ENCODE peak calls at places on chromosomes 1 and 21, in nine cellular contexts. One of them, this sample, is unnamed.
A peak's percentile ranks its signal among the peaks of the same experiment; 100 is the strongest.

GRCh38 chr1:204077979-204078696 is 5.2 kb downstream of the SOX13 start:
- DNase-seq in neuronal stem cell: peak; percentile 65
- DNase-seq in OCI-LY7: no peak
- DNase-seq in cardiac muscle cell: peak; percentile 87
- DNase-seq in astrocyte: no peak
- DNase-seq in mesenchymal stem cell: peak; percentile 32
- DNase-seq in endothelial cell of umbilical vein: no peak
- DNase-seq in endodermal cell: peak; percentile 90
- DNase-seq in right atrium auricular region: no peak
- DNase-seq in this sample: peak; percentile 48

GRCh38 chr1:240712014-240712731 is 100.2 kb upstream of the GREM2 start:
- DNase-seq in mesenchymal stem cell: no peak
- DNase-seq in OCI-LY7: no peak
- DNase-seq in endodermal cell: no peak
- DNase-seq in neuronal stem cell: no peak
- DNase-seq in endothelial cell of umbilical vein: no peak
- DNase-seq in right atrium auricular region: no peak
- DNase-seq in astrocyte: peak; percentile 44
- DNase-seq in cardiac muscle cell: no peak
- DNase-seq in this sample: no peak

GRCh38 chr1:55155522-55155921 is 59.6 kb downstream of the USP24 start:
- DNase-seq in right atrium auricular region: no peak
- DNase-seq in endodermal cell: peak; percentile 73
- DNase-seq in endothelial cell of umbilical vein: peak; percentile 61
- DNase-seq in neuronal stem cell: no peak
- DNase-seq in astrocyte: peak; percentile 12
- DNase-seq in mesenchymal stem cell: no peak
- DNase-seq in cardiac muscle cell: peak; percentile 13
- DNase-seq in OCI-LY7: no peak
- DNase-seq in this sample: peak; percentile 41

GRCh38 chr1:229819091-229819490 is 193.0 kb downstream of the URB2 start:
- DNase-seq in neuronal stem cell: no peak
- DNase-seq in endodermal cell: no peak
- DNase-seq in mesenchymal stem cell: no peak
- DNase-seq in astrocyte: no peak
- DNase-seq in right atrium auricular region: no peak
- DNase-seq in OCI-LY7: no peak
- DNase-seq in endothelial cell of umbilical vein: no peak
- DNase-seq in cardiac muscle cell: no peak
- DNase-seq in this sample: peak; percentile 61

GRCh38 chr1:111241797-111242196 is 14.3 kb downstream of the CHI3L2 start:
- DNase-seq in OCI-LY7: no peak
- DNase-seq in endodermal cell: no peak
- DNase-seq in astrocyte: no peak
- DNase-seq in cardiac muscle cell: no peak
- DNase-seq in right atrium auricular region: no peak
- DNase-seq in neuronal stem cell: no peak
- DNase-seq in mesenchymal stem cell: no peak
- DNase-seq in endothelial cell of umbilical vein: no peak
- DNase-seq in this sample: no peak

GRCh38 chr21:42632771-42633690 is 20.4 kb upstream of the PDE9A start:
- DNase-seq in cardiac muscle cell: no peak
- DNase-seq in OCI-LY7: no peak
- DNase-seq in endodermal cell: peak; percentile 42
- DNase-seq in neuronal stem cell: no peak
- DNase-seq in astrocyte: no peak
- DNase-seq in endothelial cell of umbilical vein: no peak
- DNase-seq in right atrium auricular region: no peak
- DNase-seq in mesenchymal stem cell: no peak
- DNase-seq in this sample: no peak

GRCh38 chr1:61504840-61505239 is 220.1 kb downstream of the TM2D1 start:
- DNase-seq in OCI-LY7: no peak
- DNase-seq in astrocyte: peak; percentile 45
- DNase-seq in right atrium auricular region: no peak
- DNase-seq in neuronal stem cell: no peak
- DNase-seq in cardiac muscle cell: no peak
- DNase-seq in endothelial cell of umbilical vein: no peak
- DNase-seq in mesenchymal stem cell: no peak
- DNase-seq in endodermal cell: no peak
- DNase-seq in this sample: peak; percentile 44

GRCh38 chr21:31235671-31236450 is 108.2 kb downstream of the TIAM1 start:
- DNase-seq in endodermal cell: no peak
- DNase-seq in endothelial cell of umbilical vein: no peak
- DNase-seq in cardiac muscle cell: no peak
- DNase-seq in mesenchymal stem cell: no peak
- DNase-seq in astrocyte: peak; percentile 59
- DNase-seq in right atrium auricular region: no peak
- DNase-seq in OCI-LY7: no peak
- DNase-seq in neuronal stem cell: no peak
- DNase-seq in this sample: no peak

GRCh38 chr1:2556277-2557145 is at the start of gene TNFRSF14:
- DNase-seq in mesenchymal stem cell: peak; percentile 53
- DNase-seq in endothelial cell of umbilical vein: peak; percentile 65
- DNase-seq in neuronal stem cell: no peak
- DNase-seq in OCI-LY7: peak; percentile 70
- DNase-seq in right atrium auricular region: peak; percentile 65
- DNase-seq in astrocyte: no peak
- DNase-seq in cardiac muscle cell: peak; percentile 13
- DNase-seq in endodermal cell: peak; percentile 67
- DNase-seq in this sample: peak; percentile 42

GRCh38 chr1:172823534-172823933 is 164.6 kb downstream of the FASLG start:
- DNase-seq in endothelial cell of umbilical vein: no peak
- DNase-seq in right atrium auricular region: no peak
- DNase-seq in OCI-LY7: no peak
- DNase-seq in cardiac muscle cell: no peak
- DNase-seq in endodermal cell: no peak
- DNase-seq in neuronal stem cell: no peak
- DNase-seq in mesenchymal stem cell: peak; percentile 73
- DNase-seq in astrocyte: peak; percentile 44
- DNase-seq in this sample: peak; percentile 10

GRCh38 chr21:16082038-16082816 is 352.4 kb downstream of the USP25 start:
- DNase-seq in astrocyte: no peak
- DNase-seq in endodermal cell: no peak
- DNase-seq in mesenchymal stem cell: peak; percentile 28
- DNase-seq in cardiac muscle cell: peak; percentile 59
- DNase-seq in right atrium auricular region: no peak
- DNase-seq in neuronal stem cell: no peak
- DNase-seq in endothelial cell of umbilical vein: peak; percentile 78
- DNase-seq in OCI-LY7: peak; percentile 43
- DNase-seq in this sample: peak; percentile 33

GRCh38 chr1:196897158-196897828 is 9.4 kb downstream of the CFHR4 start:
- DNase-seq in right atrium auricular region: no peak
- DNase-seq in mesenchymal stem cell: no peak
- DNase-seq in OCI-LY7: no peak
- DNase-seq in astrocyte: no peak
- DNase-seq in endothelial cell of umbilical vein: no peak
- DNase-seq in neuronal stem cell: no peak
- DNase-seq in cardiac muscle cell: no peak
- DNase-seq in endodermal cell: peak; percentile 56
- DNase-seq in this sample: no peak

GRCh38 chr1:116943438-116943837 is 33.7 kb downstream of the PTGFRN start:
- DNase-seq in right atrium auricular region: peak; percentile 9
- DNase-seq in endothelial cell of umbilical vein: no peak
- DNase-seq in neuronal stem cell: no peak
- DNase-seq in endodermal cell: no peak
- DNase-seq in cardiac muscle cell: no peak
- DNase-seq in mesenchymal stem cell: no peak
- DNase-seq in OCI-LY7: no peak
- DNase-seq in astrocyte: no peak
- DNase-seq in this sample: no peak

GRCh38 chr1:203216274-203217138 is 13.0 kb downstream of the CHIT1 start:
- DNase-seq in neuronal stem cell: peak; percentile 84
- DNase-seq in endothelial cell of umbilical vein: peak; percentile 74
- DNase-seq in right atrium auricular region: no peak
- DNase-seq in endodermal cell: peak; percentile 90
- DNase-seq in OCI-LY7: peak; percentile 73
- DNase-seq in cardiac muscle cell: peak; percentile 81
- DNase-seq in mesenchymal stem cell: peak; percentile 69
- DNase-seq in astrocyte: peak; percentile 20
- DNase-seq in this sample: peak; percentile 81

GRCh38 chr1:11501906-11502485 is 23.0 kb downstream of the DISP3 start:
- DNase-seq in mesenchymal stem cell: no peak
- DNase-seq in OCI-LY7: no peak
- DNase-seq in neuronal stem cell: no peak
- DNase-seq in cardiac muscle cell: no peak
- DNase-seq in astrocyte: no peak
- DNase-seq in endodermal cell: no peak
- DNase-seq in endothelial cell of umbilical vein: no peak
- DNase-seq in right atrium auricular region: no peak
- DNase-seq in this sample: no peak

GRCh38 chr1:209768354-209768774 is 12.5 kb downstream of the TRAF3IP3 start:
- DNase-seq in neuronal stem cell: no peak
- DNase-seq in endodermal cell: no peak
- DNase-seq in right atrium auricular region: no peak
- DNase-seq in endothelial cell of umbilical vein: no peak
- DNase-seq in cardiac muscle cell: no peak
- DNase-seq in astrocyte: no peak
- DNase-seq in mesenchymal stem cell: no peak
- DNase-seq in OCI-LY7: peak; percentile 5
- DNase-seq in this sample: no peak

GRCh38 chr1:221716713-221717490 is 25.0 kb downstream of the DUSP10 start:
- DNase-seq in OCI-LY7: no peak
- DNase-seq in endothelial cell of umbilical vein: no peak
- DNase-seq in right atrium auricular region: no peak
- DNase-seq in endodermal cell: peak; percentile 61
- DNase-seq in cardiac muscle cell: peak; percentile 19
- DNase-seq in mesenchymal stem cell: peak; percentile 60
- DNase-seq in neuronal stem cell: no peak
- DNase-seq in astrocyte: no peak
- DNase-seq in this sample: no peak

GRCh38 chr1:48873944-48874343 is 97.3 kb upstream of the BEND5 start:
- DNase-seq in cardiac muscle cell: no peak
- DNase-seq in mesenchymal stem cell: no peak
- DNase-seq in neuronal stem cell: no peak
- DNase-seq in right atrium auricular region: no peak
- DNase-seq in endothelial cell of umbilical vein: no peak
- DNase-seq in OCI-LY7: no peak
- DNase-seq in astrocyte: no peak
- DNase-seq in endodermal cell: peak; percentile 84
- DNase-seq in this sample: no peak

GRCh38 chr1:31681421-31681820 is 22.4 kb downstream of the COL16A1 start:
- DNase-seq in astrocyte: no peak
- DNase-seq in endodermal cell: peak; percentile 71
- DNase-seq in cardiac muscle cell: peak; percentile 59
- DNase-seq in neuronal stem cell: no peak
- DNase-seq in OCI-LY7: no peak
- DNase-seq in endothelial cell of umbilical vein: no peak
- DNase-seq in right atrium auricular region: no peak
- DNase-seq in mesenchymal stem cell: no peak
- DNase-seq in this sample: no peak

GRCh38 chr1:55708781-55709180 is 493.6 kb upstream of the USP24 start:
- DNase-seq in cardiac muscle cell: no peak
- DNase-seq in OCI-LY7: no peak
- DNase-seq in right atrium auricular region: no peak
- DNase-seq in endothelial cell of umbilical vein: no peak
- DNase-seq in astrocyte: no peak
- DNase-seq in mesenchymal stem cell: no peak
- DNase-seq in neuronal stem cell: no peak
- DNase-seq in endodermal cell: no peak
- DNase-seq in this sample: no peak

GRCh38 chr1:29309621-29310020 is 73.3 kb downstream of the PTPRU start:
- DNase-seq in cardiac muscle cell: no peak
- DNase-seq in right atrium auricular region: no peak
- DNase-seq in neuronal stem cell: no peak
- DNase-seq in endodermal cell: no peak
- DNase-seq in OCI-LY7: no peak
- DNase-seq in mesenchymal stem cell: no peak
- DNase-seq in endothelial cell of umbilical vein: no peak
- DNase-seq in astrocyte: no peak
- DNase-seq in this sample: no peak

GRCh38 chr1:25905680-25906643 is at the start of gene STMN1:
- DNase-seq in cardiac muscle cell: peak; percentile 96
- DNase-seq in OCI-LY7: peak; percentile 97
- DNase-seq in right atrium auricular region: peak; percentile 90
- DNase-seq in astrocyte: peak; percentile 75
- DNase-seq in neuronal stem cell: peak; percentile 97
- DNase-seq in endothelial cell of umbilical vein: peak; percentile 93
- DNase-seq in endodermal cell: peak; percentile 99
- DNase-seq in mesenchymal stem cell: peak; percentile 88
- DNase-seq in this sample: peak; percentile 97
- H3K27ac ChIP-seq in cardiac muscle cell: peak within 1 kb of the TSS; percentile 78
- H3K27ac ChIP-seq in OCI-LY7: peak within 1 kb of the TSS; percentile 84
- H3K27ac ChIP-seq in right atrium auricular region: peak within 1 kb of the TSS; percentile 75
- H3K27ac ChIP-seq in astrocyte: peak within 1 kb of the TSS; percentile 85
- H3K27ac ChIP-seq in neuronal stem cell: peak within 1 kb of the TSS; percentile 95
- H3K27ac ChIP-seq in endothelial cell of umbilical vein: peak within 1 kb of the TSS; percentile 71
- H3K27ac ChIP-seq in endodermal cell: peak within 1 kb of the TSS; percentile 98
- H3K27ac ChIP-seq in mesenchymal stem cell: peak within 1 kb of the TSS; percentile 87
- H3K27ac ChIP-seq in this sample: peak within 1 kb of the TSS; percentile 97

GRCh38 chr1:23469372-23469982 is 14.5 kb downstream of the ASAP3 start:
- DNase-seq in astrocyte: no peak
- DNase-seq in mesenchymal stem cell: no peak
- DNase-seq in OCI-LY7: no peak
- DNase-seq in right atrium auricular region: no peak
- DNase-seq in cardiac muscle cell: no peak
- DNase-seq in endothelial cell of umbilical vein: no peak
- DNase-seq in endodermal cell: no peak
- DNase-seq in neuronal stem cell: no peak
- DNase-seq in this sample: no peak
- H3K27ac ChIP-seq in astrocyte: no peak overlapping the region
- H3K27ac ChIP-seq in mesenchymal stem cell: no peak overlapping the region
- H3K27ac ChIP-seq in OCI-LY7: no peak overlapping the region
- H3K27ac ChIP-seq in right atrium auricular region: peak overlapping the region; percentile 77
- H3K27ac ChIP-seq in cardiac muscle cell: peak overlapping the region; percentile 39
- H3K27ac ChIP-seq in endothelial cell of umbilical vein: no peak overlapping the region
- H3K27ac ChIP-seq in endodermal cell: no peak overlapping the region
- H3K27ac ChIP-seq in neuronal stem cell: no peak overlapping the region
- H3K27ac ChIP-seq in this sample: no peak overlapping the region

GRCh38 chr1:155012052-155012546 is 9.5 kb downstream of the ZBTB7B start:
- DNase-seq in mesenchymal stem cell: peak; percentile 54
- DNase-seq in right atrium auricular region: peak; percentile 89
- DNase-seq in cardiac muscle cell: peak; percentile 74
- DNase-seq in astrocyte: no peak
- DNase-seq in OCI-LY7: no peak
- DNase-seq in endothelial cell of umbilical vein: no peak
- DNase-seq in endodermal cell: peak; percentile 97
- DNase-seq in neuronal stem cell: peak; percentile 62
- DNase-seq in this sample: peak; percentile 61
- H3K27ac ChIP-seq in mesenchymal stem cell: no peak overlapping the region
- H3K27ac ChIP-seq in right atrium auricular region: peak overlapping the region; percentile 40
- H3K27ac ChIP-seq in cardiac muscle cell: peak overlapping the region; percentile 33
- H3K27ac ChIP-seq in astrocyte: no peak overlapping the region
- H3K27ac ChIP-seq in OCI-LY7: peak overlapping the region; percentile 58
- H3K27ac ChIP-seq in endothelial cell of umbilical vein: no peak overlapping the region
- H3K27ac ChIP-seq in endodermal cell: no peak overlapping the region
- H3K27ac ChIP-seq in neuronal stem cell: peak overlapping the region; percentile 16
- H3K27ac ChIP-seq in this sample: peak overlapping the region; percentile 42

DNA sequence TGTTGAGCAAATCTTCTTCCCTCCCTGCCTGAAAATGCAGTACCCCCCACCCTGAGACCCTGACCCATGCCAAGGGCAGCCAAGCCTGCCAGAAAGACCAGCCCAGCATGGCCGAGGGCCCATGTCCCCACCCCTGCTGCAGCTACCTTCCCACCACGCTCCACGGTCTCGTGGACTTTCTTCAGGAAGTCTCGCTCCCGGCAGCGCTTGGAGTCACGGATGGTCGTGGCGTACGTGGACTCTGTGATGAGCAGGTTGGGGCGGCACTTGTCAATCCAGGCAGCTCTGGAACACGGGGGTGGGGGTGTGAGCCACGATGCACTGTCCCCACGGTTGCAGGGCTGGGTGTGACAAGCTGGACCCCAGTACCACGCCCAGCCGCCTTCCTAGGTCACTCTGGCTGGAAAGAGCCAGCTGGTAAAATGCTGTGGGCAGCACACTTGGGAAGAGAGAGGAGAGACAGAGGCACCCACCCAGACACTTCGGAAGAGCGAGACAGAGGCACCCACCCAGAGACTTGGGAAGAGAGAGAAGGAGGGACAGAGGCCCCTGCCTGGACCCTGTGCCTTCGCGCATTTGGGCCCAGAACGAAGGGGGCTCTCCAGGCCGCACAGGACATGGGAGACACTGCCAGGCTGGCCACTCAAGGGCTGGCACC is 6.4 kb downstream of the PUSL1 start:
- DNase-seq in neuronal stem cell: no peak
- DNase-seq in mesenchymal stem cell: no peak
- DNase-seq in endothelial cell of umbilical vein: no peak
- DNase-seq in OCI-LY7: no peak
- DNase-seq in cardiac muscle cell: no peak
- DNase-seq in astrocyte: no peak
- DNase-seq in right atrium auricular region: no peak
- DNase-seq in endodermal cell: no peak
- DNase-seq in this sample: no peak
- H3K27ac ChIP-seq in neuronal stem cell: peak overlapping the region; percentile 61
- H3K27ac ChIP-seq in mesenchymal stem cell: no peak overlapping the region
- H3K27ac ChIP-seq in endothelial cell of umbilical vein: no peak overlapping the region
- H3K27ac ChIP-seq in OCI-LY7: no peak overlapping the region
- H3K27ac ChIP-seq in cardiac muscle cell: no peak overlapping the region
- H3K27ac ChIP-seq in astrocyte: no peak overlapping the region
- H3K27ac ChIP-seq in right atrium auricular region: no peak overlapping the region
- H3K27ac ChIP-seq in endodermal cell: peak overlapping the region; percentile 63
- H3K27ac ChIP-seq in this sample: peak overlapping the region; percentile 23